ENCODE peak calls at places on chromosomes 2 and 18, in five cellular contexts. M, N, T, R and B are unnamed samples.

GRCh38 chr18:73283788-73284187 is 416.0 kb upstream of the NETO1 start:
- DNase-seq in M (no peak), N (no peak), T (no peak), R (no peak), B (no peak)

GRCh38 chr2:26623541-26624497 is 17.3 kb downstream of the CIB4 start:
- DNase-seq in M (no peak), N (no peak), T (no peak), R (peak), B (no peak)

GRCh38 chr2:44949329-44950151 is 8.0 kb downstream of the SIX3 start:
- DNase-seq in M (no peak), N (peak), T (no peak), R (peak), B (peak)

GRCh38 chr2:70087703-70088507 is 628 bp downstream of the PCBP1 start:
- DNase-seq in M (peak), N (peak), T (peak), R (peak), B (peak)

GRCh38 chr2:63432373-63432772 is 155.9 kb downstream of the WDPCP start:
- DNase-seq in M (no peak), N (no peak), T (no peak), R (no peak), B (no peak)

GRCh38 chr2:56230171-56230570 is 46.4 kb downstream of the CCDC85A start:
- DNase-seq in M (no peak), N (no peak), T (no peak), R (no peak), B (no peak)

GRCh38 chr18:22346968-22347611 is 70.6 kb downstream of the CTAGE1 start:
- DNase-seq in M (peak), N (peak), T (peak), R (no peak), B (peak)

GRCh38 chr18:37649930-37650329 is 84.3 kb upstream of the CELF4 start:
- DNase-seq in M (no peak), N (no peak), T (no peak), R (no peak), B (no peak)

GRCh38 chr2:128318776-128319456 is at the start of gene HS6ST1:
- DNase-seq in M (peak), N (peak), T (peak), R (peak), B (peak)

GRCh38 chr2:187403568-187404260 is 44.3 kb downstream of the CALCRL start:
- DNase-seq in M (no peak), N (no peak), T (no peak), R (no peak), B (no peak)

GRCh38 chr2:161004379-161004778 is 155.8 kb upstream of the TANK start:
- DNase-seq in M (no peak), N (no peak), T (no peak), R (no peak), B (no peak)

GRCh38 chr2:127117603-127118002 is 10.6 kb upstream of the BIN1 start:
- DNase-seq in M (no peak), N (no peak), T (no peak), R (no peak), B (no peak)

GRCh38 chr2:232276739-232277313 is 101.7 kb upstream of the ALPP start:
- DNase-seq in M (no peak), N (peak), T (no peak), R (no peak), B (no peak)

GRCh38 chr2:195531754-195532153 is 125.3 kb upstream of the SLC39A10 start:
- DNase-seq in M (no peak), N (no peak), T (no peak), R (peak), B (no peak)
- TF ChIP-seq CTCF in M (no peak), N (no peak), T (no peak), R (no peak), B (no peak)

GRCh38 chr2:181431674-181432073 is 25.5 kb upstream of the ITGA4 start:
- DNase-seq in M (no peak), N (no peak), T (no peak), R (no peak), B (no peak)
- TF ChIP-seq CTCF in M (no peak), N (no peak), T (no peak), R (no peak), B (no peak)

GRCh38 chr2:218271487-218271797 is 1.1 kb downstream of the PNKD start:
- DNase-seq in M (no peak), N (no peak), T (no peak), R (no peak), B (no peak)

GRCh38 chr2:218270721-218271486 is 585 bp downstream of the PNKD start:
- DNase-seq in M (no peak), N (no peak), T (no peak), R (no peak), B (no peak)

GRCh38 chr2:218273908-218274249 is 3.6 kb downstream of the PNKD start:
- DNase-seq in M (no peak), N (no peak), T (no peak), R (no peak), B (no peak)

GRCh38 chr2:218271865-218272530 is 1.7 kb downstream of the PNKD start:
- DNase-seq in M (no peak), N (no peak), T (no peak), R (no peak), B (no peak)

GRCh38 chr2:218272531-218273212 is 2.4 kb downstream of the PNKD start:
- DNase-seq in M (peak), N (peak), T (peak), R (peak), B (peak)
- TF ChIP-seq CTCF in M (peak), N (peak), T (peak), R (peak), B (peak)

GRCh38 chr18:28584726-28585125 is 407.8 kb upstream of the CDH2 start:
- DNase-seq in M (no peak), N (peak), T (no peak), R (no peak), B (no peak)
- TF ChIP-seq CTCF in M (no peak), N (no peak), T (no peak), R (no peak), B (no peak)

GRCh38 chr2:74142340-74142739 is 5.4 kb downstream of the BOLA3 start:
- DNase-seq in M (peak), N (no peak), T (no peak), R (no peak), B (peak)
- TF ChIP-seq CTCF in M (peak), N (no peak), T (no peak), R (peak), B (peak)

GRCh38 chr2:54106631-54107454 is 8.6 kb upstream of the ACYP2 start:
- DNase-seq in M (peak), N (no peak), T (no peak), R (peak), B (no peak)
- TF ChIP-seq CTCF in M (no peak), N (peak), T (peak), R (peak), B (peak)

DNA sequence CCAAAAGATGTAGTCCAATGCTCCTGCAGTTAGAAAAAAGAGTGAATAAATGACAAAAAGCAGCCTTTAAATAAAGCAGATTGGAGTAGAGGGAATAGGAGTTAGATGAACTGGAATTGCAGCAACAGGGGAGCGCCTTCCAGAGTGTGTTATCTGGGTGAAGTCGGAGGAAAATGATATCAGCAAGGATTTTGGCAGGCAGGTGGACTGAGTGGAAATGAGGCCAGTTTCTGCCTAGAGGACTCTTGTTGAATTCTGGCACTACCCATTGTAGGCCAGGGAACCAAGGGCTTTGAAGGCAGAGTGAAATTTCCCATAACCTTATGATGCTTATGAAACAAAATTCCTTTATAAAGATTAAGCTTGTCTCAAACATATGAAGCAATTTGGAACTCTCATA is 59.8 kb downstream of the AKAIN1 start:
- DNase-seq in M (no peak), N (no peak), T (no peak), R (no peak), B (no peak)
- TF ChIP-seq CTCF in M (no peak), N (no peak), T (no peak), R (no peak), B (no peak)

DNA sequence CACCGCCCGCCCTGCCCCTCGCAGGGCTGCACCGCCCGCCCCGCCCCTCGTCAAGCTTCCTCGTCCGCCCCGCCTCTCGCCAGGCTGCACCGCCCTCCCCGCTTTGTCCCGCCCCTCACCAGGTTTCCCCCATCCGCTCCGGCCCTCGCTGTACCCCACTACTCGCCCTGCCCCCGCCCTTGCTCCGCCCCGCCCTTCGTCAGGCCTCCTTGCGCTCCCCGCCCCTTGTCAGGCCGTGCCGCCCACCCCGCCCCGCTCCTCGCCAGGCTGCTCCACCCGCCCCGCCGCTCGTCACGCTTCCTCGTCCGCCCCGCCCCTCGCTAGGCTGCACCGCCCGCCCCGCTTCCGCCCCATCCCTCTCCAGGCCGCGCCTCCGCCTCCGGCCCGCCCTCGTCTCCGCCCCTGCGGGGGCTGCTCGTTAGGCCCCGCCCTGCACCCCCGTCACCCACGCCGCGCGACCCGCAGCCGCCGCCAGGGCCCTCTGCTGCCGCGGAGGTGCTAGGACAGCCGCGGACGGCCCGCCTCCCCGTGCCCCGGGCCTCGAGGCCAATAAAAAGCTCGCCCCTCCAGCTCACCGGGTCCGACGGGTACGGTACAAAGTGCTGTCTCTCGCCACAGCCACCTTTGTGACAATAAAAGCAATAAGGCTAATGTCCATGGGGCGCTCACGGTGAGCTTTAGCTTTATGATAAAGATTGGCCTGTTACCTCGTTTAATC is 574 bp upstream of the DNPEP start:
- DNase-seq in M (peak), N (peak), T (peak), R (peak), B (peak)
- TF ChIP-seq CTCF in M (peak), N (no peak), T (peak), R (peak), B (peak)